ENCODE peak calls at places on chromosome 20, in eight cellular contexts. X, E, W, U, I, F, K and A are unnamed samples.

GRCh38 chr20:17228624-17229061 is 1.8 kb downstream of the PCSK2 start:
- DNase-seq in X (no peak), E (no peak), W (no peak), U (no peak), I (no peak), F (no peak), K (peak), A (no peak)

GRCh38 chr20:38225900-38226263 is 34.7 kb downstream of the KIAA1755 start:
- DNase-seq in X (no peak), E (no peak), W (no peak), U (no peak), I (no peak), F (no peak), K (no peak), A (no peak)

GRCh38 chr20:18276821-18277220 is 11.5 kb upstream of the ZNF133 start:
- DNase-seq in X (peak), E (peak), W (peak), U (peak), I (peak), F (no peak), K (no peak), A (no peak)

GRCh38 chr20:63898882-63899558 is 4.1 kb downstream of the DNAJC5 start:
- DNase-seq in X (no peak), E (no peak), W (no peak), U (no peak), I (no peak), F (no peak), K (peak), A (no peak)

GRCh38 chr20:34343458-34344255 is 19.4 kb upstream of the ITCH start:
- DNase-seq in X (no peak), E (no peak), W (no peak), U (no peak), I (no peak), F (no peak), K (no peak), A (no peak)

GRCh38 chr20:52410182-52410647 is 218.6 kb upstream of the ZFP64 start:
- DNase-seq in X (no peak), E (peak), W (no peak), U (peak), I (peak), F (no peak), K (no peak), A (no peak)

GRCh38 chr20:63736893-63737689 is 627 bp downstream of the LIME1 start:
- DNase-seq in X (no peak), E (no peak), W (no peak), U (no peak), I (peak), F (no peak), K (peak), A (peak)

GRCh38 chr20:38805502-38805957 is at the start of gene PPP1R16B:
- DNase-seq in X (no peak), E (no peak), W (peak), U (no peak), I (peak), F (no peak), K (peak), A (peak)

GRCh38 chr20:44288252-44288651 is 22.8 kb downstream of the FITM2 start:
- DNase-seq in X (no peak), E (no peak), W (no peak), U (no peak), I (no peak), F (no peak), K (no peak), A (no peak)

GRCh38 chr20:34268851-34269668 is 27.8 kb downstream of the ASIP start:
- DNase-seq in X (no peak), E (peak), W (peak), U (peak), I (peak), F (no peak), K (peak), A (peak)

GRCh38 chr20:34825530-34826362 is at the start of gene NCOA6:
- DNase-seq in X (peak), E (peak), W (peak), U (peak), I (peak), F (peak), K (peak), A (peak)

GRCh38 chr20:10555865-10556308 is 117.9 kb downstream of the JAG1 start:
- DNase-seq in X (no peak), E (peak), W (no peak), U (peak), I (no peak), F (no peak), K (no peak), A (no peak)

GRCh38 chr20:18566892-18567738 is at the start of gene SMIM26:
- DNase-seq in X (peak), E (peak), W (peak), U (peak), I (peak), F (peak), K (peak), A (peak)

GRCh38 chr20:1328680-1329330 is at the start of gene SDCBP2:
- DNase-seq in X (peak), E (no peak), W (no peak), U (no peak), I (no peak), F (no peak), K (peak), A (no peak)

GRCh38 chr20:15236812-15237211 is 899.4 kb upstream of the FLRT3 start:
- DNase-seq in X (no peak), E (peak), W (no peak), U (peak), I (no peak), F (peak), K (no peak), A (no peak)

GRCh38 chr20:17431621-17432364 is 99.4 kb downstream of the BFSP1 start:
- DNase-seq in X (no peak), E (peak), W (peak), U (peak), I (peak), F (no peak), K (no peak), A (peak)

GRCh38 chr20:6074145-6074561 is 20.3 kb upstream of the LRRN4 start:
- DNase-seq in X (no peak), E (no peak), W (no peak), U (no peak), I (no peak), F (peak), K (no peak), A (no peak)

GRCh38 chr20:37411408-37412306 is 65.7 kb downstream of the SRC start:
- DNase-seq in X (no peak), E (no peak), W (no peak), U (peak), I (no peak), F (no peak), K (no peak), A (no peak)

GRCh38 chr20:56788041-56788670 is 159.1 kb downstream of the TFAP2C start:
- DNase-seq in X (no peak), E (peak), W (peak), U (peak), I (no peak), F (no peak), K (peak), A (no peak)

GRCh38 chr20:5935384-5935783 is 14.9 kb downstream of the TRMT6 start:
- DNase-seq in X (no peak), E (no peak), W (no peak), U (no peak), I (no peak), F (no peak), K (no peak), A (no peak)

GRCh38 chr20:59469266-59470252 is 134.8 kb upstream of the PHACTR3 start:
- DNase-seq in X (no peak), E (no peak), W (no peak), U (no peak), I (no peak), F (no peak), K (peak), A (no peak)

GRCh38 chr20:48845721-48846306 is 18.0 kb upstream of the PREX1 start:
- DNase-seq in X (no peak), E (peak), W (no peak), U (peak), I (no peak), F (no peak), K (no peak), A (no peak)

GRCh38 chr20:59579404-59580207 is 24.7 kb upstream of the PHACTR3 start:
- DNase-seq in X (no peak), E (no peak), W (no peak), U (no peak), I (no peak), F (no peak), K (no peak), A (no peak)

GRCh38 chr20:63978319-63979220 is 872 bp downstream of the SAMD10 start:
- DNase-seq in X (no peak), E (no peak), W (peak), U (peak), I (peak), F (no peak), K (peak), A (peak)

GRCh38 chr20:45338121-45339030 is 9.8 kb downstream of the SDC4 start:
- DNase-seq in X (no peak), E (no peak), W (no peak), U (peak), I (no peak), F (no peak), K (no peak), A (no peak)

GRCh38 chr20:5680227-5680626 is 70.0 kb upstream of the SHLD1 start:
- DNase-seq in X (no peak), E (no peak), W (no peak), U (no peak), I (no peak), F (no peak), K (no peak), A (no peak)

GRCh38 chr20:856361-856775 is 22.9 kb downstream of the FAM110A start:
- DNase-seq in X (no peak), E (peak), W (no peak), U (peak), I (peak), F (no peak), K (no peak), A (no peak)

GRCh38 chr20:52785678-52786077 is 186.5 kb upstream of the TSHZ2 start:
- DNase-seq in X (no peak), E (no peak), W (peak), U (no peak), I (no peak), F (no peak), K (no peak), A (no peak)

GRCh38 chr20:48765359-48765758 is 62.4 kb downstream of the PREX1 start:
- DNase-seq in X (no peak), E (no peak), W (no peak), U (no peak), I (no peak), F (no peak), K (no peak), A (no peak)

GRCh38 chr20:49914310-49915117 is 815 bp downstream of the SPATA2 start:
- DNase-seq in X (no peak), E (no peak), W (no peak), U (peak), I (no peak), F (no peak), K (no peak), A (peak)

GRCh38 chr20:63217706-63218105 is 1.8 kb upstream of the YTHDF1 start:
- DNase-seq in X (no peak), E (no peak), W (no peak), U (no peak), I (no peak), F (no peak), K (no peak), A (no peak)

GRCh38 chr20:47456952-47457724 is 44.5 kb upstream of the NCOA3 start:
- DNase-seq in X (no peak), E (peak), W (no peak), U (peak), I (no peak), F (no peak), K (no peak), A (no peak)

GRCh38 chr20:38997622-38998021 is 35.5 kb downstream of the DHX35 start:
- DNase-seq in X (no peak), E (peak), W (no peak), U (peak), I (no peak), F (peak), K (no peak), A (no peak)

GRCh38 chr20:9332783-9333482 is 181.5 kb upstream of the LAMP5 start:
- DNase-seq in X (no peak), E (no peak), W (no peak), U (no peak), I (no peak), F (no peak), K (no peak), A (no peak)

GRCh38 chr20:57205625-57206219 is 60.7 kb downstream of the BMP7 start:
- DNase-seq in X (no peak), E (peak), W (peak), U (peak), I (no peak), F (no peak), K (no peak), A (no peak)

GRCh38 chr20:62409935-62410741 is 3.1 kb upstream of the CABLES2 start:
- DNase-seq in X (no peak), E (no peak), W (peak), U (peak), I (no peak), F (no peak), K (no peak), A (peak)

GRCh38 chr20:51014797-51015722 is 7.8 kb downstream of the KCNG1 start:
- DNase-seq in X (no peak), E (peak), W (no peak), U (peak), I (no peak), F (no peak), K (peak), A (no peak)
- TF ChIP-seq CTCF in X (peak), E (peak), W (peak), U (peak), I (no peak), F (peak), K (peak), A (no peak)

GRCh38 chr20:41340327-41341055 is at the start of gene LPIN3:
- DNase-seq in X (no peak), E (peak), W (peak), U (peak), I (peak), F (no peak), K (peak), A (no peak)
- TF ChIP-seq CTCF in X (no peak), E (no peak), W (no peak), U (peak), I (peak), F (no peak), K (no peak), A (peak)

GRCh38 chr20:32404017-32404416 is 45.9 kb downstream of the ASXL1 start:
- DNase-seq in X (no peak), E (no peak), W (no peak), U (no peak), I (no peak), F (no peak), K (no peak), A (no peak)
- TF ChIP-seq CTCF in X (no peak), E (no peak), W (no peak), U (no peak), I (no peak), F (no peak), K (no peak), A (no peak)

GRCh38 chr20:25382704-25383370 is 7.8 kb downstream of the ABHD12 start:
- DNase-seq in X (no peak), E (no peak), W (no peak), U (peak), I (no peak), F (no peak), K (no peak), A (no peak)
- TF ChIP-seq CTCF in X (no peak), E (no peak), W (no peak), U (no peak), I (no peak), F (no peak), K (no peak), A (no peak)